ENCODE peak calls at places on chromosomes 2 and 18, in nine cellular contexts. One of them, this sample, is unnamed.

GRCh38 chr2:88038263-88039105 is 17.1 kb downstream of the KRCC1 start:
- DNase-seq in heart right ventricle: no peak
- DNase-seq in RWPE1: peak
- DNase-seq in tibial nerve: no peak
- DNase-seq in naive thymus-derived CD4-positive, alpha-beta T cell: no peak
- DNase-seq in tibial artery: no peak
- DNase-seq in transverse colon: no peak
- DNase-seq in aorta: no peak
- DNase-seq in cardiac muscle cell: peak
- DNase-seq in this sample: peak

GRCh38 chr2:200730302-200730701 is 81.4 kb upstream of the BZW1 start:
- DNase-seq in naive thymus-derived CD4-positive, alpha-beta T cell: no peak
- DNase-seq in cardiac muscle cell: no peak
- DNase-seq in tibial artery: no peak
- DNase-seq in RWPE1: no peak
- DNase-seq in tibial nerve: no peak
- DNase-seq in transverse colon: no peak
- DNase-seq in aorta: no peak
- DNase-seq in heart right ventricle: no peak
- DNase-seq in this sample: no peak

GRCh38 chr2:241898681-241899270 is 29.2 kb downstream of the RTP5 start:
- DNase-seq in naive thymus-derived CD4-positive, alpha-beta T cell: no peak
- DNase-seq in RWPE1: no peak
- DNase-seq in transverse colon: no peak
- DNase-seq in tibial nerve: no peak
- DNase-seq in heart right ventricle: no peak
- DNase-seq in tibial artery: no peak
- DNase-seq in aorta: no peak
- DNase-seq in cardiac muscle cell: no peak
- DNase-seq in this sample: no peak

GRCh38 chr18:41144444-41144843 is 810.6 kb upstream of the PIK3C3 start:
- DNase-seq in transverse colon: no peak
- DNase-seq in cardiac muscle cell: peak
- DNase-seq in aorta: no peak
- DNase-seq in RWPE1: no peak
- DNase-seq in heart right ventricle: no peak
- DNase-seq in tibial artery: no peak
- DNase-seq in naive thymus-derived CD4-positive, alpha-beta T cell: no peak
- DNase-seq in tibial nerve: no peak
- DNase-seq in this sample: no peak

GRCh38 chr18:25669741-25670140 is 317.8 kb upstream of the ZNF521 start:
- DNase-seq in transverse colon: no peak
- DNase-seq in naive thymus-derived CD4-positive, alpha-beta T cell: no peak
- DNase-seq in aorta: no peak
- DNase-seq in cardiac muscle cell: no peak
- DNase-seq in heart right ventricle: no peak
- DNase-seq in tibial artery: no peak
- DNase-seq in RWPE1: no peak
- DNase-seq in tibial nerve: no peak
- DNase-seq in this sample: no peak

GRCh38 chr2:60355849-60356261 is 197.6 kb downstream of the BCL11A start:
- DNase-seq in heart right ventricle: no peak
- DNase-seq in tibial nerve: no peak
- DNase-seq in naive thymus-derived CD4-positive, alpha-beta T cell: no peak
- DNase-seq in RWPE1: no peak
- DNase-seq in cardiac muscle cell: no peak
- DNase-seq in tibial artery: no peak
- DNase-seq in aorta: no peak
- DNase-seq in transverse colon: no peak
- DNase-seq in this sample: no peak

GRCh38 chr2:28252308-28252707 is 140.3 kb upstream of the FOSL2 start:
- DNase-seq in cardiac muscle cell: no peak
- DNase-seq in transverse colon: no peak
- DNase-seq in tibial nerve: no peak
- DNase-seq in RWPE1: no peak
- DNase-seq in heart right ventricle: no peak
- DNase-seq in aorta: no peak
- DNase-seq in naive thymus-derived CD4-positive, alpha-beta T cell: peak
- DNase-seq in tibial artery: no peak
- DNase-seq in this sample: no peak

GRCh38 chr2:224099846-224100643 is 61.0 kb upstream of the SERPINE2 start:
- DNase-seq in tibial nerve: no peak
- DNase-seq in RWPE1: no peak
- DNase-seq in cardiac muscle cell: no peak
- DNase-seq in aorta: no peak
- DNase-seq in heart right ventricle: no peak
- DNase-seq in naive thymus-derived CD4-positive, alpha-beta T cell: no peak
- DNase-seq in tibial artery: no peak
- DNase-seq in transverse colon: no peak
- DNase-seq in this sample: no peak

GRCh38 chr2:219628235-219628985 is 980 bp downstream of the SLC4A3 start:
- DNase-seq in transverse colon: no peak
- DNase-seq in naive thymus-derived CD4-positive, alpha-beta T cell: no peak
- DNase-seq in tibial nerve: no peak
- DNase-seq in aorta: no peak
- DNase-seq in cardiac muscle cell: no peak
- DNase-seq in RWPE1: no peak
- DNase-seq in heart right ventricle: no peak
- DNase-seq in tibial artery: peak
- DNase-seq in this sample: no peak

GRCh38 chr2:27776696-27777095 is 5.2 kb downstream of the MRPL33 start:
- DNase-seq in tibial artery: no peak
- DNase-seq in aorta: no peak
- DNase-seq in transverse colon: no peak
- DNase-seq in naive thymus-derived CD4-positive, alpha-beta T cell: no peak
- DNase-seq in RWPE1: no peak
- DNase-seq in cardiac muscle cell: no peak
- DNase-seq in tibial nerve: no peak
- DNase-seq in heart right ventricle: no peak
- DNase-seq in this sample: no peak

GRCh38 chr2:109375656-109376055 is 238.1 kb downstream of the SEPTIN10 start:
- DNase-seq in tibial nerve: no peak
- DNase-seq in naive thymus-derived CD4-positive, alpha-beta T cell: no peak
- DNase-seq in RWPE1: no peak
- DNase-seq in aorta: no peak
- DNase-seq in transverse colon: no peak
- DNase-seq in tibial artery: no peak
- DNase-seq in heart right ventricle: no peak
- DNase-seq in cardiac muscle cell: no peak
- DNase-seq in this sample: no peak

GRCh38 chr2:151973013-151973900 is 125.6 kb downstream of the CACNB4 start:
- DNase-seq in naive thymus-derived CD4-positive, alpha-beta T cell: no peak
- DNase-seq in transverse colon: no peak
- DNase-seq in cardiac muscle cell: no peak
- DNase-seq in aorta: no peak
- DNase-seq in RWPE1: no peak
- DNase-seq in heart right ventricle: no peak
- DNase-seq in tibial nerve: no peak
- DNase-seq in tibial artery: no peak
- DNase-seq in this sample: no peak

GRCh38 chr2:227150222-227150936 is 13.6 kb downstream of the COL4A4 start:
- DNase-seq in heart right ventricle: no peak
- DNase-seq in naive thymus-derived CD4-positive, alpha-beta T cell: no peak
- DNase-seq in cardiac muscle cell: no peak
- DNase-seq in tibial artery: no peak
- DNase-seq in transverse colon: no peak
- DNase-seq in RWPE1: no peak
- DNase-seq in tibial nerve: no peak
- DNase-seq in aorta: no peak
- DNase-seq in this sample: no peak

GRCh38 chr2:29950432-29950943 is 29.1 kb upstream of the ALK start:
- DNase-seq in heart right ventricle: no peak
- DNase-seq in cardiac muscle cell: no peak
- DNase-seq in aorta: no peak
- DNase-seq in RWPE1: no peak
- DNase-seq in tibial nerve: no peak
- DNase-seq in transverse colon: no peak
- DNase-seq in naive thymus-derived CD4-positive, alpha-beta T cell: no peak
- DNase-seq in tibial artery: no peak
- DNase-seq in this sample: no peak

GRCh38 chr2:233168919-233169318 is 82.6 kb upstream of the ATG16L1 start:
- DNase-seq in cardiac muscle cell: no peak
- DNase-seq in naive thymus-derived CD4-positive, alpha-beta T cell: no peak
- DNase-seq in aorta: peak
- DNase-seq in tibial nerve: no peak
- DNase-seq in heart right ventricle: no peak
- DNase-seq in transverse colon: no peak
- DNase-seq in RWPE1: no peak
- DNase-seq in tibial artery: no peak
- DNase-seq in this sample: no peak

DNA sequence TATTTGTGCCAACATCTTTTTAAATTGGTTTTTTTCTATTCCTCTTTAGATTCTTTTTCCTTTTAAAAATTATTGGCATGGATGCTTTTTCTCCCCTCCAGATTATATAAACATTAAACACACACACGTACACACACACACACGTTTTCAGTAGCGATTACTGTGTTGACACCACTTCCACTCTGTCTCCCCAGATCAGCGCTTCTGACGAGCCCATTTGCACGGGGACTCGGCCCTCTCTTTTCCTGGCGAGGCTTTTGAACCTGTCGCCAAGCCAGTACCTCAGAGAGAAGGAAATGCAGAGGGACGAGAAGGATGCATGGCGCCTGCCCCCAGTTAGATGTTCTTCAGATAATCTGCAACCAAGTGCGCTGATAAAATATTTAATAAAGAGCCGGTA is 1.1 kb upstream of the TBR1 start:
- DNase-seq in heart right ventricle: no peak
- DNase-seq in tibial artery: no peak
- DNase-seq in cardiac muscle cell: no peak
- DNase-seq in aorta: no peak
- DNase-seq in naive thymus-derived CD4-positive, alpha-beta T cell: no peak
- DNase-seq in transverse colon: no peak
- DNase-seq in RWPE1: no peak
- DNase-seq in tibial nerve: no peak
- DNase-seq in this sample: no peak
- H3K27ac ChIP-seq in heart right ventricle: no peak
- H3K27ac ChIP-seq in tibial artery: no peak
- H3K27ac ChIP-seq in cardiac muscle cell: no peak
- H3K27ac ChIP-seq in aorta: no peak
- H3K27ac ChIP-seq in naive thymus-derived CD4-positive, alpha-beta T cell: no peak
- H3K27ac ChIP-seq in transverse colon: no peak
- H3K27ac ChIP-seq in RWPE1: no peak
- H3K27ac ChIP-seq in tibial nerve: no peak
- H3K27ac ChIP-seq in this sample: no peak

GRCh38 chr18:68441241-68441640 is 273.7 kb downstream of the TMX3 start:
- DNase-seq in RWPE1: no peak
- DNase-seq in heart right ventricle: no peak
- DNase-seq in transverse colon: no peak
- DNase-seq in tibial artery: no peak
- DNase-seq in cardiac muscle cell: no peak
- DNase-seq in naive thymus-derived CD4-positive, alpha-beta T cell: no peak
- DNase-seq in aorta: no peak
- DNase-seq in tibial nerve: no peak
- DNase-seq in this sample: no peak
- H3K27ac ChIP-seq in RWPE1: no peak
- H3K27ac ChIP-seq in heart right ventricle: no peak
- H3K27ac ChIP-seq in transverse colon: no peak
- H3K27ac ChIP-seq in tibial artery: no peak
- H3K27ac ChIP-seq in cardiac muscle cell: no peak
- H3K27ac ChIP-seq in naive thymus-derived CD4-positive, alpha-beta T cell: no peak
- H3K27ac ChIP-seq in aorta: no peak
- H3K27ac ChIP-seq in tibial nerve: no peak
- H3K27ac ChIP-seq in this sample: no peak

DNA sequence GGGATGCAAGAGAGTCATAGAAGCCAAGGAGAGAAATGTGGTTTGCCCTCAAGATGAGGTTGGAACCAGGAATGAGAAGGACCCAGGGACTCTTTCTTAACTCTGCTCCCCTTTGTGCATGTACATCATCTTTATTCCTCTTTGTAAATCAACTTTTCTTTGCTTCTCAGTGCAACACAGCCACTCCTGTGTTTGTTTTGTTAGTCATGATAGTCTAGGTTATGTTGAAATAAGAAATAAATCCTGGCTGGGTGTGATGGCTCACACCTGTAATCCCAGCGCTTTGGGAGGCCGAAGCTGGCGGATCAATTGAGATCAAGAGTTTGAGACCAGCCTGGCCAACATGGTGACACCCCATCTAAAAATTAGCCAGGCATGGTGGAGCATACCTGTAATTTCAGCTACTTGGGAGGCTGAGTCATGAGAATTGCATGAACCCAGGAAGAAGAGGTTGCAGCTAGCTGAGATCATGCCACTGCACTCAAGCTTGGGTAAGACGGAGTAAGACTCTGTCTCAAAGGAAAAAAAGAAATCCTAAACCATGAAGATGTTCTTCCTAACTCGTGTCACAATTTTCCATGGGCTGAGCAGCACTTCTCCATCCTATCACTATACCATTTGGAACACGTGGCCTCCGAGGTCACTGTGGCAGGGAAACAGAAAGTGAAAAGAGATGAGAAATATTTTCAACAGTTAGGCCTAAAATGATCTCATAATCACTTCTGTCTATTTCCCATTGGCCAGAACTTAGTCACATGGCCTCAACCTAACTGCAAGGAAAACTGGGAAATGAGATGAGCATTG is 73.0 kb upstream of the TMEM17 start:
- DNase-seq in cardiac muscle cell: no peak
- DNase-seq in tibial nerve: no peak
- DNase-seq in aorta: no peak
- DNase-seq in heart right ventricle: no peak
- DNase-seq in RWPE1: peak
- DNase-seq in naive thymus-derived CD4-positive, alpha-beta T cell: no peak
- DNase-seq in tibial artery: no peak
- DNase-seq in transverse colon: peak
- DNase-seq in this sample: peak
- H3K27ac ChIP-seq in cardiac muscle cell: no peak
- H3K27ac ChIP-seq in tibial nerve: peak
- H3K27ac ChIP-seq in aorta: no peak
- H3K27ac ChIP-seq in heart right ventricle: no peak
- H3K27ac ChIP-seq in RWPE1: peak
- H3K27ac ChIP-seq in naive thymus-derived CD4-positive, alpha-beta T cell: no peak
- H3K27ac ChIP-seq in tibial artery: no peak
- H3K27ac ChIP-seq in transverse colon: peak
- H3K27ac ChIP-seq in this sample: peak

GRCh38 chr2:43107679-43108078 is 118.7 kb downstream of the ZFP36L2 start:
- DNase-seq in RWPE1: no peak
- DNase-seq in transverse colon: no peak
- DNase-seq in naive thymus-derived CD4-positive, alpha-beta T cell: no peak
- DNase-seq in heart right ventricle: no peak
- DNase-seq in tibial artery: peak
- DNase-seq in tibial nerve: no peak
- DNase-seq in aorta: peak
- DNase-seq in cardiac muscle cell: no peak
- DNase-seq in this sample: no peak
- H3K27ac ChIP-seq in RWPE1: peak
- H3K27ac ChIP-seq in transverse colon: peak
- H3K27ac ChIP-seq in naive thymus-derived CD4-positive, alpha-beta T cell: no peak
- H3K27ac ChIP-seq in heart right ventricle: peak
- H3K27ac ChIP-seq in tibial artery: peak
- H3K27ac ChIP-seq in tibial nerve: peak
- H3K27ac ChIP-seq in aorta: no peak
- H3K27ac ChIP-seq in cardiac muscle cell: no peak
- H3K27ac ChIP-seq in this sample: no peak

GRCh38 chr2:174585111-174585510 is 12.5 kb downstream of the WIPF1 start:
- DNase-seq in naive thymus-derived CD4-positive, alpha-beta T cell: no peak
- DNase-seq in cardiac muscle cell: no peak
- DNase-seq in RWPE1: no peak
- DNase-seq in transverse colon: no peak
- DNase-seq in tibial nerve: no peak
- DNase-seq in heart right ventricle: no peak
- DNase-seq in aorta: no peak
- DNase-seq in tibial artery: no peak
- DNase-seq in this sample: no peak
- H3K27ac ChIP-seq in naive thymus-derived CD4-positive, alpha-beta T cell: peak
- H3K27ac ChIP-seq in cardiac muscle cell: peak
- H3K27ac ChIP-seq in RWPE1: no peak
- H3K27ac ChIP-seq in transverse colon: no peak
- H3K27ac ChIP-seq in tibial nerve: no peak
- H3K27ac ChIP-seq in heart right ventricle: no peak
- H3K27ac ChIP-seq in aorta: no peak
- H3K27ac ChIP-seq in tibial artery: no peak
- H3K27ac ChIP-seq in this sample: no peak

This sample was measured in epithelial cell of prostate.